ENCODE peak calls at places on chromosomes 4 and X, in ten cellular contexts. One of them, this sample, is unnamed.

GRCh38 chrX:130079824-130080406 is 30.4 kb downstream of the ELF4 start:
- DNase-seq in GM10248: peak; percentile 56
- DNase-seq in KBM-7: peak; percentile 81
- DNase-seq in testis: peak; percentile 69
- DNase-seq in NCI-H69: peak; percentile 64
- DNase-seq in kidney: no peak
- DNase-seq in IMR-90: peak; percentile 75
- DNase-seq in NCI-H1105: peak; percentile 16
- DNase-seq in anterior cingulate cortex: peak; percentile 22
- DNase-seq in B cell: no peak
- DNase-seq in this sample: peak; percentile 32

GRCh38 chr4:141021397-141022194 is 111.7 kb downstream of the RNF150 start:
- DNase-seq in GM10248: no peak
- DNase-seq in KBM-7: no peak
- DNase-seq in testis: no peak
- DNase-seq in NCI-H69: peak; percentile 9
- DNase-seq in kidney: no peak
- DNase-seq in IMR-90: no peak
- DNase-seq in NCI-H1105: no peak
- DNase-seq in anterior cingulate cortex: no peak
- DNase-seq in B cell: no peak
- DNase-seq in this sample: no peak

GRCh38 chrX:48599341-48599740 is 2.0 kb downstream of the WDR13 start:
- DNase-seq in GM10248: no peak
- DNase-seq in KBM-7: no peak
- DNase-seq in testis: no peak
- DNase-seq in NCI-H69: no peak
- DNase-seq in kidney: no peak
- DNase-seq in IMR-90: no peak
- DNase-seq in NCI-H1105: no peak
- DNase-seq in anterior cingulate cortex: no peak
- DNase-seq in B cell: no peak
- DNase-seq in this sample: no peak

GRCh38 chrX:153969904-153970397 is 1.7 kb downstream of the HCFC1 start:
- DNase-seq in GM10248: no peak
- DNase-seq in KBM-7: peak; percentile 45
- DNase-seq in testis: peak; percentile 43
- DNase-seq in NCI-H69: no peak
- DNase-seq in kidney: peak; percentile 86
- DNase-seq in IMR-90: peak; percentile 23
- DNase-seq in NCI-H1105: peak; percentile 57
- DNase-seq in anterior cingulate cortex: peak; percentile 78
- DNase-seq in B cell: no peak
- DNase-seq in this sample: no peak

GRCh38 chr4:94244087-94244828 is 36.6 kb downstream of the SMARCAD1 start:
- DNase-seq in GM10248: no peak
- DNase-seq in KBM-7: no peak
- DNase-seq in testis: no peak
- DNase-seq in NCI-H69: no peak
- DNase-seq in kidney: no peak
- DNase-seq in IMR-90: no peak
- DNase-seq in NCI-H1105: no peak
- DNase-seq in anterior cingulate cortex: no peak
- DNase-seq in B cell: no peak
- DNase-seq in this sample: peak; percentile 9

GRCh38 chr4:144374065-144374464 is 233.5 kb upstream of the GYPA start:
- DNase-seq in GM10248: peak; percentile 2
- DNase-seq in KBM-7: no peak
- DNase-seq in testis: no peak
- DNase-seq in NCI-H69: no peak
- DNase-seq in kidney: no peak
- DNase-seq in IMR-90: no peak
- DNase-seq in NCI-H1105: no peak
- DNase-seq in anterior cingulate cortex: no peak
- DNase-seq in B cell: no peak
- DNase-seq in this sample: no peak

GRCh38 chr4:90051999-90052398 is 75.2 kb upstream of the CCSER1 start:
- DNase-seq in GM10248: no peak
- DNase-seq in KBM-7: no peak
- DNase-seq in testis: no peak
- DNase-seq in NCI-H69: peak; percentile 27
- DNase-seq in kidney: no peak
- DNase-seq in IMR-90: no peak
- DNase-seq in NCI-H1105: no peak
- DNase-seq in anterior cingulate cortex: no peak
- DNase-seq in B cell: no peak
- DNase-seq in this sample: no peak

GRCh38 chr4:74418063-74418670 is 26.8 kb upstream of the AREG start:
- DNase-seq in GM10248: no peak
- DNase-seq in KBM-7: no peak
- DNase-seq in testis: no peak
- DNase-seq in NCI-H69: no peak
- DNase-seq in kidney: no peak
- DNase-seq in IMR-90: peak; percentile 87
- DNase-seq in NCI-H1105: no peak
- DNase-seq in anterior cingulate cortex: no peak
- DNase-seq in B cell: no peak
- DNase-seq in this sample: no peak

This sample was measured in DMS79 treated with DMSO at 0.1 percent for 48 hours.